ENCODE peak calls at places on chromosomes 3 and 15, in seven cellular contexts. Y is fibroblast of mammary gland; V is WTC11; M is CD4-positive, alpha-beta T cell; U is neural crest cell; F is brain microvascular endothelial cell; L is NB4. Q is an unnamed sample.
A peak's percentile ranks its signal among the peaks of the same experiment; 100 is the strongest.

GRCh38 chr3:25426408-25426807 is 1.7 kb upstream of the RARB start:
- DNase-seq in V (peak; percentile 21), U (no peak), F (no peak), Y (no peak), M (no peak), L (no peak), Q (peak; percentile 38)

GRCh38 chr3:105553851-105554250 is 187.1 kb downstream of the ALCAM start:
- DNase-seq in L (no peak), U (no peak), F (peak; percentile 20), Y (peak; percentile 48), M (no peak), V (no peak), Q (no peak)

GRCh38 chr3:61186030-61186429 is 65.2 kb downstream of the FHIT start:
- DNase-seq in Y (no peak), F (no peak), M (no peak), V (no peak), U (no peak), L (no peak), Q (no peak)

GRCh38 chr15:48592929-48593328 is 52.6 kb downstream of the FBN1 start:
- DNase-seq in U (no peak), Y (peak; percentile 42), L (no peak), M (no peak), V (no peak), F (no peak), Q (no peak)

GRCh38 chr15:43777293-43777819 is 590 bp upstream of the ELL3 start:
- DNase-seq in M (peak; percentile 82), L (peak; percentile 86), U (peak; percentile 63), F (peak; percentile 49), V (peak; percentile 82), Y (peak; percentile 76), Q (peak; percentile 75)

GRCh38 chr3:48467473-48468267 is 21.1 kb downstream of the ATRIP start:
- DNase-seq in V (no peak), Y (no peak), F (no peak), L (no peak), U (no peak), M (no peak), Q (no peak)

GRCh38 chr3:68893600-68894239 is 38.6 kb downstream of the TAFA4 start:
- DNase-seq in V (no peak), L (peak; percentile 40), U (no peak), Y (peak; percentile 50), M (no peak), F (peak; percentile 18), Q (no peak)

GRCh38 chr3:52896613-52897012 is 735 bp downstream of the STIMATE start:
- DNase-seq in V (peak; percentile 33), U (no peak), L (no peak), Y (no peak), F (no peak), M (no peak), Q (no peak)

GRCh38 chr15:101307897-101308603 is 13.0 kb upstream of the SNRPA1 start:
- DNase-seq in V (no peak), L (no peak), U (no peak), Y (no peak), M (peak; percentile 30), F (no peak), Q (no peak)

GRCh38 chr3:59262076-59262498 is 212.3 kb upstream of the CFAP20DC start:
- DNase-seq in L (no peak), V (no peak), U (no peak), Y (no peak), M (no peak), F (no peak), Q (no peak)

GRCh38 chr3:5787863-5788488 is 600.5 kb downstream of the EDEM1 start:
- DNase-seq in L (peak; percentile 4), M (no peak), U (peak; percentile 6), F (no peak), Y (no peak), V (no peak), Q (no peak)

GRCh38 chr3:53109190-53109589 is 21.0 kb downstream of the RFT1 start:
- DNase-seq in U (no peak), F (peak; percentile 60), Y (peak; percentile 78), M (no peak), V (no peak), L (no peak), Q (no peak)

GRCh38 chr3:149480326-149481017 is 6.0 kb downstream of the TM4SF4 start:
- DNase-seq in U (peak; percentile 75), V (peak; percentile 91), M (no peak), Y (peak; percentile 91), F (peak; percentile 92), L (peak; percentile 82), Q (peak; percentile 88)

GRCh38 chr3:184648726-184649125 is 63.1 kb downstream of the MAGEF1 start:
- DNase-seq in U (no peak), V (no peak), L (no peak), F (no peak), M (no peak), Y (no peak), Q (no peak)

GRCh38 chr3:41265823-41266273 is 66.5 kb downstream of the CTNNB1 start:
- DNase-seq in Y (peak; percentile 88), F (peak; percentile 87), L (no peak), V (no peak), M (no peak), U (no peak), Q (no peak)

GRCh38 chr3:170713648-170714047 is 127.8 kb upstream of the SLC7A14 start:
- DNase-seq in L (no peak), Y (no peak), V (no peak), M (no peak), U (no peak), F (no peak), Q (no peak)

GRCh38 chr3:170711786-170712185 is 125.9 kb upstream of the SLC7A14 start:
- DNase-seq in M (no peak), U (no peak), F (no peak), L (no peak), Y (no peak), V (no peak), Q (no peak)

GRCh38 chr3:170712336-170712735 is 126.5 kb upstream of the SLC7A14 start:
- DNase-seq in F (peak; percentile 23), U (no peak), V (no peak), M (no peak), Y (no peak), L (no peak), Q (no peak)

GRCh38 chr3:170714151-170714550 is 128.3 kb upstream of the SLC7A14 start:
- DNase-seq in V (no peak), F (peak; percentile 90), L (no peak), Y (peak; percentile 69), U (no peak), M (no peak), Q (no peak)

DNA sequence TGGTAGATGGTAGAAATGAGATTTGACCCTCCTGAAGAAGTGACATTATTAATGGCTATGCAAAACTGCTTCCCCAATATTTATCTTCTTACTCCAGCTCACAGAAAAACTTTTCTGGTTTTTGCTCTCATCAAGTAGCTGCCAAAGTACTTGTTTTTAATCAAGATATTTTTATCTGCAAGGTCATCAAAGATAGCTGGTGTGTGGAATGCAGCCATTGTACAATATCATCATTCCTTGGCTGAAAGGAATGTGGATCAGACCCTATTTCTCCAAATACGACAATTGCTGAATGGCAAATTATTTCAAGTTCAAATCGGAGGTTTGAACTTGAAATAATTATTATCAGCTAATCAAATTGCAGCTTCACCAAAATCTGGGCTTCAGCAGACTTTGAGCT is 126.9 kb upstream of the SLC7A14 start:
- DNase-seq in Y (no peak), L (no peak), F (peak; percentile 38), V (no peak), M (no peak), U (no peak), Q (no peak)
- TF ChIP-seq CTCF in Y (no peak), L (no peak), F (no peak), V (no peak), M (no peak), U (no peak), Q (no peak)

DNA sequence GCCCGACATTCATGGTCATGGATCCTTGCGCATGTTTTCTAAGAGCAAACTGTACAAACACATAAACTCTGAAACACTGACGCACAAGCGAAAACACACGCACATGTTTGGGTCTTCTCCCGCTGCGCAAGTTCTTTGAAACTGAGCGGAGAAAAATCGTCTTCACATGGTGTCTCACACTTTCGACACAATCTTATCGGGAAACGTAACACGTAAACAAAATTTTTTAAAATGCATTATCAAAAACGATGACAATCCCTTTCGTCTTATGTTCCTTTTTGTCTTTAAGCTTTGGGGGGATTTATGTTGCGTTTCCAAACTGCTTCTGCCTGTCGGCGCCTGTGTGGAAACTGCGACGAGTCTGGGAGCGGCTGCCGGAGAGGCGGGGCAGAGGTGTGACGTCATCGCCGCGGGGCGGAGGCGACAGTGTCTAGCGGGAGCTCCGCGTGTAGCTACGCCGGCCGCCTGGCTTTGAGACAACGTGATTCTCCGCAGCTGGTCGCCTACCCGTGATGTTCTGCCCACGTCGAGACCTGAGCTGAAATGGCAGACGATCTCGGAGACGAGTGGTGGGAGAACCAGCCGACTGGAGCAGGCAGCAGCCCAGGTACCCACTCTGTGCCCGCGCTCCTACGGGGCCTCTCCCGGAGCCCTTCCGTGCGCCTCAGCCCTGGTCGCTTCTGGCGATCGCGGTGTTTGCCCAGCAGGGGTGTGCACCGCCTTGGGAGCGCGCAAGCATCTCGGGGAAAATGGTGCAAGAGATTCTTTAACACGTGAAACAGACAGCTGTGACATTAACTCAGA is at the start of gene CMSS1:
- DNase-seq in L (peak; percentile 93), F (peak; percentile 91), Y (peak; percentile 93), U (peak; percentile 96), V (peak; percentile 94), M (peak; percentile 97), Q (peak; percentile 95)
- TF ChIP-seq CTCF in L (no peak), F (peak; percentile 49), Y (peak; percentile 13), U (peak; percentile 53), V (no peak), M (no peak), Q (peak; percentile 18)

DNA sequence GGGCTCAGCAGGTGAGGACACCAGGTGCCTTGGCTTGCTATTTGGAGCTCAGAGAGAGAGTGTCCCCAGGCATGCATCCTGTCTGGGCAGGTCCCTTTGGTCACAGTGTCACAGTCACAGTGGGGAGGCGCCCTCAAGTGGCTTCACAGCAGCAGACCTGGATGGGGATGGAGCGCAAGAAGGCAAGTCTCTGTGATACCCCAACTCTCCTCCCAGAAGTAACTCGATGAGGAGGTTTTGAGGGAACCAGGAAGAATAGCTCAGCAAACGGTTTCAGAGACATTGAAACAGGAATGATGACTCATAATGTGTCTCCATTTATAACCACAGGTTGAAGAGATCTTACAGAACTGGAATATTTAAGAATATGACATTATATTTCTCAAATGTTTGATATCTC is 66.5 kb upstream of the SH3GL3 start:
- DNase-seq in Y (peak; percentile 41), U (no peak), M (no peak), F (peak; percentile 6), L (peak; percentile 50), V (peak; percentile 34), Q (peak; percentile 31)
- TF ChIP-seq CTCF in Y (no peak), U (peak; percentile 50), M (no peak), F (peak; percentile 47), L (peak; percentile 36), V (no peak), Q (peak; percentile 52)

DNA sequence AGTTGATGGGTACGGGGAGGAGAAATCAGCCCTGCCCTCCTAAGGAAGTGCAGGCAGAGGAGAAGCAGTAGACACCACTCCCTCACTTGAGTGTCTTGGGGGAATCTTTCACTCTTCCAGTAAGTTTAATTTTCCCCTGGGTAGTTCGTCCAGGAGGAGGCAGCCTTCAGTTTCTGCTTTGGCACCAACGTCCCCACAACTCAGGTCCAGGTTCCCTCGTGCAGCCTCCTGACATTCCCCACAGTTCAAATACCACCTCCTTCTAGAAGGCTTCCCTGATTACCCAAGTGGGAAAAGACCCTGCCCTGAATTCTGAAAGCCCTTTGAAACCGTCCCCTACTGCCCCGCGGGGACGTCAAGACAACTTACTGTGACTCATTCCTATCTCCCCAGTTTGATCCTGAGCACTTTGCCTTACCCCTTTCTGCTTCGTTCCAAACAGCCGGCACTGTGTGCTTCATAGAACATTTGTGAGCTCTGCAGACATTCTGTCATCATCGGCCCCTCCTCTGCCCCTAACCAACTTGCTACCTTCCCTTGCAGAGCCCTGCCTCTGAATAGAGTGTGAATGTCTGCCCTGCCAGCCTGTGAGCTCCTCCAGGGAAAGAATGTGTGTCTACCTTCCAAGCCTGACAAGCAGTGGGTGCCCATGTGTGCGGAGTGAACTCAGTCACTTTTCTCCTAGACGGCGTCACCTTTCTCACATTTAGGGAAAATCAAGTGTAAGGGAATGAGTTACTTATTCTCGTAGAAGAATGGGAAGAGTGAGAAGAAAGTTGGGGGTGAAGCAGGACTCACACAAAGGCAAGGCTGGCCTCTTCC is 14.5 kb upstream of the SRP14 start:
- DNase-seq in U (no peak), F (no peak), V (no peak), Y (no peak), L (peak; percentile 32), M (no peak), Q (no peak)
- TF ChIP-seq CTCF in U (no peak), F (peak; percentile 34), V (no peak), Y (peak; percentile 6), L (no peak), M (no peak), Q (no peak)